ENCODE peak calls at places on chromosome 7, in ten cellular contexts. Z, X, S, E, O, V, L, D, A and W are unnamed samples.

GRCh38 chr7:4129481-4130122 is 552.5 kb upstream of the FOXK1 start:
- DNase-seq in V (peak; percentile 3), L (no peak), A (no peak), E (no peak), S (no peak), Z (no peak), D (no peak), X (no peak), O (no peak), W (no peak)

GRCh38 chr7:55249332-55249731 is 115.8 kb upstream of the LANCL2 start:
- DNase-seq in L (no peak), D (no peak), S (no peak), O (no peak), Z (no peak), A (no peak), V (no peak), E (no peak), X (no peak), W (no peak)

GRCh38 chr7:139602143-139602722 is 78.7 kb downstream of the CLEC2L start:
- DNase-seq in A (no peak), S (peak; percentile 32), V (peak; percentile 32), O (no peak), L (no peak), D (peak; percentile 63), X (no peak), Z (no peak), E (no peak), W (peak; percentile 60)

GRCh38 chr7:80324032-80324431 is 187.8 kb downstream of the GNAT3 start:
- DNase-seq in V (peak; percentile 98), S (no peak), Z (no peak), O (no peak), X (no peak), A (peak; percentile 77), E (no peak), L (no peak), D (peak; percentile 81), W (peak; percentile 98)

GRCh38 chr7:69920802-69921201 is 322.5 kb downstream of the AUTS2 start:
- DNase-seq in L (no peak), A (no peak), V (no peak), E (no peak), S (no peak), Z (no peak), X (no peak), D (no peak), O (no peak), W (no peak)

GRCh38 chr7:137771679-137772078 is 75.1 kb downstream of the DGKI start:
- DNase-seq in E (no peak), A (peak; percentile 81), V (peak; percentile 78), L (no peak), O (no peak), X (no peak), D (peak; percentile 54), Z (no peak), S (no peak), W (peak; percentile 88)

GRCh38 chr7:26853788-26854393 is 10.5 kb downstream of the SKAP2 start:
- DNase-seq in O (no peak), E (no peak), A (no peak), X (no peak), Z (no peak), S (peak; percentile 28), L (no peak), V (peak; percentile 64), D (peak; percentile 83), W (peak; percentile 70)

GRCh38 chr7:43482679-43483252 is 100.1 kb upstream of the STK17A start:
- DNase-seq in A (no peak), O (no peak), S (no peak), X (no peak), E (no peak), D (no peak), V (peak; percentile 8), Z (no peak), L (no peak), W (peak; percentile 19)

GRCh38 chr7:44043902-44044301 is 600 bp upstream of the DBNL start:
- DNase-seq in V (no peak), O (no peak), S (no peak), A (no peak), E (no peak), D (no peak), X (no peak), Z (no peak), L (no peak), W (peak; percentile 6)

GRCh38 chr7:123867220-123867619 is 22.3 kb downstream of the HYAL4 start:
- DNase-seq in O (no peak), E (no peak), S (no peak), X (no peak), A (no peak), D (no peak), V (no peak), L (no peak), Z (no peak), W (no peak)

GRCh38 chr7:30562498-30562897 is 32.2 kb upstream of the GARS1 start:
- DNase-seq in V (peak; percentile 40), A (no peak), E (no peak), S (no peak), L (no peak), D (peak; percentile 77), X (no peak), O (no peak), Z (no peak), W (peak; percentile 80)

GRCh38 chr7:36958094-36958718 is 233.9 kb upstream of the AOAH start:
- DNase-seq in S (no peak), D (no peak), E (no peak), V (peak; percentile 10), A (no peak), L (no peak), O (no peak), Z (no peak), X (no peak), W (no peak)

GRCh38 chr7:69228212-69228811 is 370.0 kb upstream of the AUTS2 start:
- DNase-seq in Z (no peak), V (no peak), X (no peak), L (no peak), S (no peak), O (no peak), E (no peak), A (no peak), D (no peak), W (no peak)

GRCh38 chr7:11458736-11459483 is 373.1 kb downstream of the THSD7A start:
- DNase-seq in A (peak; percentile 78), E (no peak), X (no peak), Z (no peak), L (no peak), S (no peak), D (peak; percentile 96), V (peak; percentile 83), O (no peak), W (peak; percentile 76)

GRCh38 chr7:47576031-47576908 is 5.6 kb downstream of the TNS3 start:
- DNase-seq in X (no peak), S (no peak), E (peak; percentile 82), O (no peak), A (no peak), V (peak; percentile 98), L (no peak), D (peak; percentile 92), Z (no peak), W (peak; percentile 94)

GRCh38 chr7:130490287-130490686 is 1.6 kb upstream of the MEST start:
- DNase-seq in V (no peak), L (no peak), O (no peak), Z (peak; percentile 40), E (no peak), A (no peak), D (no peak), X (no peak), S (no peak), W (peak; percentile 32)

GRCh38 chr7:19177269-19177668 is 32.0 kb upstream of the FERD3L start:
- DNase-seq in V (peak; percentile 43), O (no peak), D (no peak), X (no peak), S (no peak), L (no peak), E (no peak), A (no peak), Z (no peak), W (no peak)

GRCh38 chr7:32290015-32290414 is 200.2 kb downstream of the LSM5 start:
- DNase-seq in S (no peak), O (no peak), D (no peak), V (no peak), Z (no peak), L (no peak), A (no peak), E (peak; percentile 77), X (no peak), W (no peak)

GRCh38 chr7:107630342-107630741 is 30.3 kb upstream of the SLC26A4 start:
- DNase-seq in L (no peak), D (no peak), Z (no peak), A (no peak), E (no peak), O (no peak), S (no peak), V (no peak), X (no peak), W (no peak)

GRCh38 chr7:33705333-33705833 is 200.0 kb upstream of the BMPER start:
- DNase-seq in V (no peak), Z (no peak), A (no peak), O (no peak), X (no peak), L (no peak), S (no peak), D (no peak), E (no peak), W (no peak)

GRCh38 chr7:96354881-96355280 is 33.0 kb upstream of the SLC25A13 start:
- DNase-seq in Z (no peak), E (no peak), V (peak; percentile 6), A (no peak), S (no peak), O (no peak), D (no peak), L (no peak), X (no peak), W (no peak)

GRCh38 chr7:117683736-117684135 is 189.5 kb downstream of the CTTNBP2 start:
- DNase-seq in L (no peak), X (no peak), E (no peak), D (no peak), Z (no peak), A (no peak), V (no peak), O (no peak), S (no peak), W (no peak)

GRCh38 chr7:80347173-80347572 is 164.7 kb downstream of the GNAT3 start:
- DNase-seq in L (no peak), A (no peak), O (no peak), V (peak; percentile 47), E (no peak), Z (no peak), D (no peak), S (no peak), X (no peak), W (no peak)

GRCh38 chr7:6558837-6559236 is 7.6 kb upstream of the GRID2IP start:
- DNase-seq in S (no peak), V (peak; percentile 75), X (peak; percentile 45), E (no peak), L (no peak), Z (peak; percentile 46), D (peak; percentile 25), A (no peak), O (no peak), W (peak; percentile 46)